ENCODE peak calls at places on chromosomes 1 and 21, in nine cellular contexts. L, E, U, K, B, V, H, Z and O are unnamed samples.

GRCh38 chr1:47703161-47703825 is 265.4 kb downstream of the FOXD2 start:
- DNase-seq in V (no peak), Z (no peak), L (no peak), U (no peak), H (no peak), K (no peak), E (no peak), B (no peak), O (no peak)

GRCh38 chr1:13735168-13735930 is 35.4 kb downstream of the PRDM2 start:
- DNase-seq in E (no peak), K (peak; percentile 73), V (no peak), H (no peak), Z (no peak), B (no peak), U (no peak), L (no peak), O (no peak)

GRCh38 chr1:146012703-146013565 is 8.6 kb downstream of the HJV start:
- DNase-seq in U (no peak), V (peak; percentile 73), B (no peak), H (peak; percentile 49), Z (peak; percentile 81), E (peak; percentile 53), L (peak; percentile 71), K (no peak), O (peak; percentile 72)

GRCh38 chr1:109542657-109543056 is 3.0 kb downstream of the GPR61 start:
- DNase-seq in H (no peak), V (no peak), U (no peak), E (no peak), L (peak; percentile 4), Z (no peak), K (no peak), B (no peak), O (peak; percentile 7)

GRCh38 chr1:204344665-204345064 is 15.1 kb downstream of the PLEKHA6 start:
- DNase-seq in Z (no peak), U (peak; percentile 54), K (no peak), B (no peak), H (no peak), E (peak; percentile 70), L (no peak), V (no peak), O (no peak)

GRCh38 chr21:40255665-40256064 is 388.4 kb downstream of the PCP4 start:
- DNase-seq in H (no peak), E (no peak), L (no peak), V (no peak), Z (no peak), K (no peak), B (no peak), U (no peak), O (no peak)

GRCh38 chr1:183567584-183567983 is 22.7 kb downstream of the NCF2 start:
- DNase-seq in U (no peak), K (no peak), B (no peak), Z (peak; percentile 43), E (no peak), L (no peak), V (peak; percentile 38), H (no peak), O (peak; percentile 57)

GRCh38 chr1:61472876-61473275 is 252.1 kb downstream of the TM2D1 start:
- DNase-seq in U (no peak), L (no peak), H (no peak), V (no peak), B (no peak), Z (peak; percentile 12), K (no peak), E (no peak), O (no peak)

GRCh38 chr1:207890136-207890738 is 20.7 kb downstream of the CD34 start:
- DNase-seq in K (peak; percentile 72), H (peak; percentile 57), L (no peak), V (peak; percentile 32), U (no peak), E (no peak), B (no peak), Z (peak; percentile 79), O (no peak)

GRCh38 chr1:183870351-183871077 is 65.6 kb downstream of the RGL1 start:
- DNase-seq in H (no peak), B (no peak), L (no peak), E (no peak), Z (no peak), U (no peak), V (no peak), K (peak; percentile 79), O (no peak)

GRCh38 chr1:50427818-50428779 is 4.9 kb upstream of the DMRTA2 start:
- DNase-seq in E (no peak), L (no peak), K (no peak), H (peak; percentile 33), Z (no peak), V (no peak), U (no peak), B (peak; percentile 39), O (peak; percentile 48)

GRCh38 chr1:87914396-87914795 is 585.7 kb downstream of the LMO4 start:
- DNase-seq in E (no peak), H (no peak), Z (peak; percentile 10), K (no peak), B (no peak), U (no peak), L (no peak), V (no peak), O (no peak)

GRCh38 chr21:41564871-41565281 is 56.9 kb upstream of the TMPRSS2 start:
- DNase-seq in Z (peak; percentile 58), V (peak; percentile 12), U (no peak), E (no peak), B (no peak), L (no peak), H (no peak), K (no peak), O (no peak)

GRCh38 chr1:210232524-210233215 is at the start of gene SERTAD4:
- DNase-seq in Z (peak; percentile 32), K (peak; percentile 66), B (peak; percentile 75), V (no peak), U (peak; percentile 27), H (peak; percentile 28), E (peak; percentile 77), L (peak; percentile 35), O (peak; percentile 41)

GRCh38 chr1:31507676-31508530 is 68.4 kb upstream of the TINAGL1 start:
- DNase-seq in H (no peak), Z (no peak), E (no peak), L (no peak), B (no peak), V (no peak), U (no peak), K (no peak), O (no peak)

GRCh38 chr1:19109545-19109944 is 100.5 kb downstream of the UBR4 start:
- DNase-seq in L (no peak), B (no peak), V (no peak), U (no peak), K (no peak), E (no peak), Z (no peak), H (no peak), O (no peak)

GRCh38 chr1:231021540-231022031 is 18.5 kb downstream of the FAM89A start:
- DNase-seq in H (no peak), L (no peak), U (no peak), E (no peak), B (no peak), V (no peak), K (no peak), Z (no peak), O (no peak)

GRCh38 chr1:22900451-22900850 is 72.2 kb downstream of the LACTBL1 start:
- DNase-seq in H (no peak), B (no peak), V (no peak), U (no peak), K (no peak), Z (no peak), L (no peak), E (no peak), O (no peak)
- TF ChIP-seq CTCF in H (no peak), B (no peak), V (no peak), U (no peak), K (no peak), Z (no peak), L (no peak), E (no peak), O (no peak)

DNA sequence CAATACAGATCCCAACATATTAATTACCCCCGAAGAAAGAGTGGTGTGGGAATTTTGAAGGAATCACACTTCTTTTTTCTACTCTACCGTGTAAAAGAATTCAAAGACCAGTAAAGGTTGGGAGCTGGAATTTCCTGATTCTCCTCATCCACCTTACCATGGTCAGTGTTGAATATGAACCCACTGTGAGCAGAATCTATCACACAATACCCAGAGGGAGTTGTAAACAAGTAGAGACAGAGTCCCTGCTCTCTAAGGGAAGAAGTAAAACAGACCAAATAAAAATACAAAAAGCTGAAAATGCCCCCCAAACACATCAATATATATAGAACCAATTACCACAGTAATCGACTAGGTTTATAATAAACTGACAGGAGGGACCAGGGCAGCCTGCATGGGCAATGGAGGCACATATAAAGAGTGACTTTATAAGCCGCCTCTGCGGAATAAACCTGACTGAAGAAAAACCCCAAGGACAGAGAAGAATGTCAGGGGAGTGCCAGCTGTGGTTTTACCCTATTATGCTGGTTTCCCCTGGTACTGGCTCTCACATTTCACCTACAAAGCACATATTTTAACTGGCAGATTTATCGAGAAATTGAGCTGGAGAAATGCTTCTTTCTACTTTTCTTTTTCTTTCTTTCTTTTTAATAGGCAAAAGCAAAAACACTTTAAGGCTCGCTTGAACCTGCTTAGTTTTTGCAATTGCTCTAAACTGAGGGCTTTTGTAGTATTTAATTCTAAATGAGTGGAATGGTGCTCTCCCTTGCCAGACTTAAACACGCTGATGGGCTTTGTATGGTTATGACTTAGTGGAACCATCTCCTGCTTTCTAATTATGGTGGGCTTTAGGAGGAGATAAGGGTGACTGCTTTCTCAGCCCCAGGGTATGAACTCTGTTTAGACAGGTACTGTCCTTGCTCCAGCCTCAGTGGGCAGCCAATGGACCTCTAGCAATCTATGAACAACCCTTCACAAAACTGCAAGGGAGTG is 244.8 kb downstream of the ASTN1 start:
- DNase-seq in K (no peak), V (peak; percentile 3), B (no peak), E (no peak), H (no peak), U (no peak), L (no peak), Z (no peak), O (no peak)
- TF ChIP-seq CTCF in K (no peak), V (no peak), B (no peak), E (no peak), H (no peak), U (no peak), L (no peak), Z (no peak), O (no peak)

DNA sequence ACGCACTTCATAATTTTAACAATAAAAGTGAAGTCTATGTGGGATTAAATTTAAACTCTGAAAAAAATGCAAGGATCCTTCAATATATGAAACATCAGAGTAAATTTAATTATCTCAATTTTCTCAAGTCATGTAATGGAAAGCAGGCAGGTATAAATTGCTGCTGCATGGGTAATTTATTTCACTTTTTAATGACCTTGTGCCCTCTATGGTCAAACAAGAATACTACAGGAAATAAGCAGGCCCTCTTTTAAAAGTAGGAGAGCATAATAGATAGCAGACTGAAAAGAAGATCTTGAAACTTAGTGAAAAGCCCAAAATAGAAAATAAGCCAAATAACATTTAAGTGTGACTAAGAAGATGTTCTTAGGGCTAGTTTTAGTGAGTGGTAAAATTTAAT is 22.9 kb downstream of the BCAS2 start:
- DNase-seq in B (no peak), U (no peak), E (no peak), K (no peak), H (no peak), Z (no peak), V (peak; percentile 36), L (peak; percentile 37), O (peak; percentile 37)
- TF ChIP-seq CTCF in B (no peak), U (peak; percentile 43), E (peak; percentile 44), K (no peak), H (peak; percentile 41), Z (peak; percentile 23), V (peak; percentile 28), L (peak; percentile 52), O (peak; percentile 33)

GRCh38 chr1:166838766-166839599 is at the start of gene POGK:
- DNase-seq in L (peak; percentile 96), H (peak; percentile 83), V (peak; percentile 95), K (peak; percentile 90), E (peak; percentile 92), U (peak; percentile 88), B (peak; percentile 86), Z (peak; percentile 84), O (peak; percentile 95)
- TF ChIP-seq CTCF in L (no peak), H (no peak), V (no peak), K (no peak), E (no peak), U (no peak), B (no peak), Z (no peak), O (no peak)